ENCODE peak calls at places on chromosomes 3 and 15, in four cellular contexts. K, T, M and Y are unnamed samples.

GRCh38 chr3:124846189-124846588 is 41.0 kb downstream of the ITGB5 start:
- DNase-seq in K (no peak), M (no peak), T (no peak), Y (no peak)

GRCh38 chr3:140176526-140176925 is 241.5 kb downstream of the CLSTN2 start:
- DNase-seq in M (no peak), T (no peak), K (no peak), Y (no peak)

GRCh38 chr15:68930268-68931022 is at the start of gene SPESP1:
- DNase-seq in K (peak), T (peak), M (peak), Y (no peak)

GRCh38 chr15:59222106-59222505 is 15.5 kb downstream of the LDHAL6B start:
- DNase-seq in K (no peak), T (no peak), M (no peak), Y (no peak)

GRCh38 chr15:95929232-95929846 is 401.2 kb upstream of the NR2F2 start:
- DNase-seq in K (no peak), T (no peak), M (no peak), Y (no peak)

GRCh38 chr3:111761309-111761795 is 97.7 kb upstream of the PHLDB2 start:
- DNase-seq in T (no peak), M (no peak), K (no peak), Y (no peak)

GRCh38 chr3:33417051-33417673 is 23.0 kb downstream of the UBP1 start:
- DNase-seq in M (no peak), K (peak), T (no peak), Y (no peak)

GRCh38 chr3:156527060-156527459 is 27.9 kb downstream of the SSR3 start:
- DNase-seq in T (no peak), M (no peak), K (no peak), Y (no peak)

GRCh38 chr15:38411902-38412301 is 42.0 kb upstream of the FAM98B start:
- DNase-seq in M (no peak), T (no peak), K (no peak), Y (no peak)

GRCh38 chr15:46644493-46645481 is 1010.0 kb downstream of the SQOR start:
- DNase-seq in T (no peak), K (no peak), M (no peak), Y (no peak)

GRCh38 chr15:85618956-85619491 is 175.7 kb downstream of the KLHL25 start:
- DNase-seq in M (peak), T (peak), K (peak), Y (no peak)

GRCh38 chr3:72162649-72163184 is 377.8 kb upstream of the PROK2 start:
- DNase-seq in T (no peak), K (no peak), M (no peak), Y (no peak)